ENCODE peak calls at places on chromosomes 5 and 9, in six cellular contexts. One of them, this sample, is unnamed.

GRCh38 chr5:71839049-71839834 is 120.2 kb downstream of the CARTPT start:
- DNase-seq in H1: no peak
- DNase-seq in WTC11: no peak
- DNase-seq in HepG2: no peak
- DNase-seq in K562: no peak
- DNase-seq in GM12878: no peak
- DNase-seq in this sample: no peak

GRCh38 chr9:10265102-10265708 is 347.6 kb downstream of the PTPRD start:
- DNase-seq in H1: no peak
- DNase-seq in WTC11: no peak
- DNase-seq in HepG2: no peak
- DNase-seq in K562: no peak
- DNase-seq in GM12878: no peak
- DNase-seq in this sample: no peak

GRCh38 chr5:65126192-65126591 is 355.5 kb downstream of the ADAMTS6 start:
- DNase-seq in H1: peak; percentile 41
- DNase-seq in WTC11: no peak
- DNase-seq in HepG2: no peak
- DNase-seq in K562: no peak
- DNase-seq in GM12878: no peak
- DNase-seq in this sample: no peak

GRCh38 chr5:102583663-102584062 is 84.9 kb upstream of the SLCO6A1 start:
- DNase-seq in H1: no peak
- DNase-seq in WTC11: no peak
- DNase-seq in HepG2: no peak
- DNase-seq in K562: peak; percentile 2
- DNase-seq in GM12878: no peak
- DNase-seq in this sample: peak; percentile 15

GRCh38 chr9:89143266-89143665 is 35.4 kb downstream of the SHC3 start:
- DNase-seq in H1: no peak
- DNase-seq in WTC11: no peak
- DNase-seq in HepG2: no peak
- DNase-seq in K562: no peak
- DNase-seq in GM12878: no peak
- DNase-seq in this sample: no peak

GRCh38 chr5:178995341-178995690 is 196 bp upstream of the GRM6 start:
- DNase-seq in H1: no peak
- DNase-seq in WTC11: no peak
- DNase-seq in HepG2: no peak
- DNase-seq in K562: no peak
- DNase-seq in GM12878: no peak
- DNase-seq in this sample: no peak

GRCh38 chr5:151719228-151719861 is 32.6 kb upstream of the SPARC start:
- DNase-seq in H1: peak; percentile 67
- DNase-seq in WTC11: peak; percentile 43
- DNase-seq in HepG2: peak; percentile 51
- DNase-seq in K562: peak; percentile 66
- DNase-seq in GM12878: no peak
- DNase-seq in this sample: peak; percentile 70

GRCh38 chr9:4762889-4763521 is 22.0 kb upstream of the AK3 start:
- DNase-seq in H1: peak; percentile 60
- DNase-seq in WTC11: peak; percentile 52
- DNase-seq in HepG2: no peak
- DNase-seq in K562: peak; percentile 81
- DNase-seq in GM12878: no peak
- DNase-seq in this sample: peak; percentile 68

GRCh38 chr5:75460532-75460931 is 50.9 kb downstream of the CERT1 start:
- DNase-seq in H1: no peak
- DNase-seq in WTC11: no peak
- DNase-seq in HepG2: no peak
- DNase-seq in K562: no peak
- DNase-seq in GM12878: no peak
- DNase-seq in this sample: no peak

GRCh38 chr9:74887041-74887980 is at the start of gene TRPM6:
- DNase-seq in H1: peak; percentile 73
- DNase-seq in WTC11: peak; percentile 68
- DNase-seq in HepG2: peak; percentile 66
- DNase-seq in K562: peak; percentile 51
- DNase-seq in GM12878: no peak
- DNase-seq in this sample: peak; percentile 83

GRCh38 chr5:558326-558725 is 34.1 kb upstream of the SLC9A3 start:
- DNase-seq in H1: no peak
- DNase-seq in WTC11: no peak
- DNase-seq in HepG2: no peak
- DNase-seq in K562: no peak
- DNase-seq in GM12878: no peak
- DNase-seq in this sample: no peak

GRCh38 chr9:4574657-4575243 is 84.5 kb downstream of the SLC1A1 start:
- DNase-seq in H1: no peak
- DNase-seq in WTC11: no peak
- DNase-seq in HepG2: no peak
- DNase-seq in K562: no peak
- DNase-seq in GM12878: no peak
- DNase-seq in this sample: no peak

GRCh38 chr9:135215571-135216161 is 128.2 kb downstream of the OLFM1 start:
- DNase-seq in H1: no peak
- DNase-seq in WTC11: peak; percentile 5
- DNase-seq in HepG2: no peak
- DNase-seq in K562: no peak
- DNase-seq in GM12878: no peak
- DNase-seq in this sample: no peak

GRCh38 chr5:170293273-170293672 is 4.3 kb downstream of the LCP2 start:
- DNase-seq in H1: no peak
- DNase-seq in WTC11: no peak
- DNase-seq in HepG2: no peak
- DNase-seq in K562: no peak
- DNase-seq in GM12878: peak; percentile 87
- DNase-seq in this sample: no peak

GRCh38 chr5:74251106-74252032 is 389.2 kb downstream of the ENC1 start:
- DNase-seq in H1: no peak
- DNase-seq in WTC11: no peak
- DNase-seq in HepG2: peak; percentile 24
- DNase-seq in K562: peak; percentile 30
- DNase-seq in GM12878: no peak
- DNase-seq in this sample: peak; percentile 29

GRCh38 chr5:119363936-119364335 is 8.1 kb downstream of the TNFAIP8 start:
- DNase-seq in H1: no peak
- DNase-seq in WTC11: no peak
- DNase-seq in HepG2: no peak
- DNase-seq in K562: no peak
- DNase-seq in GM12878: peak; percentile 42
- DNase-seq in this sample: no peak

GRCh38 chr9:134568116-134568515 is 73.5 kb upstream of the COL5A1 start:
- DNase-seq in H1: peak; percentile 29
- DNase-seq in WTC11: no peak
- DNase-seq in HepG2: no peak
- DNase-seq in K562: no peak
- DNase-seq in GM12878: no peak
- DNase-seq in this sample: no peak

GRCh38 chr5:134073404-134073803 is 41.1 kb upstream of the TCF7 start:
- DNase-seq in H1: no peak
- DNase-seq in WTC11: no peak
- DNase-seq in HepG2: no peak
- DNase-seq in K562: no peak
- DNase-seq in GM12878: no peak
- DNase-seq in this sample: no peak

GRCh38 chr5:93062548-93062947 is 518.5 kb downstream of the NR2F1-AS1 start:
- DNase-seq in H1: no peak
- DNase-seq in WTC11: no peak
- DNase-seq in HepG2: no peak
- DNase-seq in K562: no peak
- DNase-seq in GM12878: no peak
- DNase-seq in this sample: peak; percentile 48

GRCh38 chr9:127405344-127406125 is 8.6 kb downstream of the SLC2A8 start:
- DNase-seq in H1: no peak
- DNase-seq in WTC11: peak; percentile 7
- DNase-seq in HepG2: no peak
- DNase-seq in K562: no peak
- DNase-seq in GM12878: no peak
- DNase-seq in this sample: no peak

GRCh38 chr5:91219141-91219802 is 163.8 kb downstream of the ARRDC3 start:
- DNase-seq in H1: no peak
- DNase-seq in WTC11: no peak
- DNase-seq in HepG2: no peak
- DNase-seq in K562: peak; percentile 30
- DNase-seq in GM12878: no peak
- DNase-seq in this sample: peak; percentile 18

GRCh38 chr9:135816179-135816970 is 91.0 kb downstream of the CAMSAP1 start:
- DNase-seq in H1: no peak
- DNase-seq in WTC11: no peak
- DNase-seq in HepG2: no peak
- DNase-seq in K562: no peak
- DNase-seq in GM12878: no peak
- DNase-seq in this sample: no peak

GRCh38 chr5:66595877-66596790 is at the start of gene MAST4:
- DNase-seq in H1: peak; percentile 97
- DNase-seq in WTC11: peak; percentile 96
- DNase-seq in HepG2: peak; percentile 50
- DNase-seq in K562: peak; percentile 74
- DNase-seq in GM12878: no peak
- DNase-seq in this sample: peak; percentile 95

GRCh38 chr9:33162721-33163311 is 4.3 kb downstream of the B4GALT1 start:
- DNase-seq in H1: no peak
- DNase-seq in WTC11: no peak
- DNase-seq in HepG2: peak; percentile 76
- DNase-seq in K562: no peak
- DNase-seq in GM12878: no peak
- DNase-seq in this sample: no peak

GRCh38 chr5:97019435-97020117 is 83.7 kb downstream of the LNPEP start:
- DNase-seq in H1: no peak
- DNase-seq in WTC11: no peak
- DNase-seq in HepG2: no peak
- DNase-seq in K562: no peak
- DNase-seq in GM12878: no peak
- DNase-seq in this sample: peak; percentile 62

GRCh38 chr5:179887802-179888201 is 19.9 kb downstream of the TBC1D9B start:
- DNase-seq in H1: no peak
- DNase-seq in WTC11: no peak
- DNase-seq in HepG2: no peak
- DNase-seq in K562: no peak
- DNase-seq in GM12878: no peak
- DNase-seq in this sample: no peak

GRCh38 chr9:127132921-127133647 is 10.6 kb upstream of the ANGPTL2 start:
- DNase-seq in H1: peak; percentile 63
- DNase-seq in WTC11: peak; percentile 42
- DNase-seq in HepG2: no peak
- DNase-seq in K562: no peak
- DNase-seq in GM12878: no peak
- DNase-seq in this sample: peak; percentile 63

GRCh38 chr5:105956456-105957177 is 1714.1 kb downstream of the EFNA5 start:
- DNase-seq in H1: no peak
- DNase-seq in WTC11: no peak
- DNase-seq in HepG2: no peak
- DNase-seq in K562: no peak
- DNase-seq in GM12878: no peak
- DNase-seq in this sample: no peak

GRCh38 chr9:1087120-1087881 is 37.1 kb downstream of the DMRT2 start:
- DNase-seq in H1: no peak
- DNase-seq in WTC11: no peak
- DNase-seq in HepG2: no peak
- DNase-seq in K562: no peak
- DNase-seq in GM12878: peak; percentile 8
- DNase-seq in this sample: no peak

GRCh38 chr9:1086517-1086916 is 36.4 kb downstream of the DMRT2 start:
- DNase-seq in H1: no peak
- DNase-seq in WTC11: no peak
- DNase-seq in HepG2: no peak
- DNase-seq in K562: no peak
- DNase-seq in GM12878: no peak
- DNase-seq in this sample: no peak

GRCh38 chr9:1077616-1078015 is 27.5 kb downstream of the DMRT2 start:
- DNase-seq in H1: no peak
- DNase-seq in WTC11: no peak
- DNase-seq in HepG2: no peak
- DNase-seq in K562: no peak
- DNase-seq in GM12878: no peak
- DNase-seq in this sample: no peak

GRCh38 chr9:1083325-1083913 is 33.3 kb downstream of the DMRT2 start:
- DNase-seq in H1: peak; percentile 59
- DNase-seq in WTC11: peak; percentile 64
- DNase-seq in HepG2: no peak
- DNase-seq in K562: no peak
- DNase-seq in GM12878: no peak
- DNase-seq in this sample: peak; percentile 72
- TF ChIP-seq CREB1 in H1: no peak
- TF ChIP-seq CREB1 in WTC11: no peak
- TF ChIP-seq CREB1 in HepG2: no peak
- TF ChIP-seq CREB1 in K562: no peak
- TF ChIP-seq CREB1 in GM12878: no peak
- TF ChIP-seq CREB1 in this sample: no peak

GRCh38 chr9:112380102-112380581 is at the start of gene HSDL2:
- DNase-seq in H1: no peak
- DNase-seq in WTC11: no peak
- DNase-seq in HepG2: no peak
- DNase-seq in K562: peak; percentile 59
- DNase-seq in GM12878: no peak
- DNase-seq in this sample: peak; percentile 19
- TF ChIP-seq CREB1 in H1: no peak
- TF ChIP-seq CREB1 in WTC11: no peak
- TF ChIP-seq CREB1 in HepG2: no peak
- TF ChIP-seq CREB1 in K562: no peak
- TF ChIP-seq CREB1 in GM12878: peak; percentile 4
- TF ChIP-seq CREB1 in this sample: no peak

DNA sequence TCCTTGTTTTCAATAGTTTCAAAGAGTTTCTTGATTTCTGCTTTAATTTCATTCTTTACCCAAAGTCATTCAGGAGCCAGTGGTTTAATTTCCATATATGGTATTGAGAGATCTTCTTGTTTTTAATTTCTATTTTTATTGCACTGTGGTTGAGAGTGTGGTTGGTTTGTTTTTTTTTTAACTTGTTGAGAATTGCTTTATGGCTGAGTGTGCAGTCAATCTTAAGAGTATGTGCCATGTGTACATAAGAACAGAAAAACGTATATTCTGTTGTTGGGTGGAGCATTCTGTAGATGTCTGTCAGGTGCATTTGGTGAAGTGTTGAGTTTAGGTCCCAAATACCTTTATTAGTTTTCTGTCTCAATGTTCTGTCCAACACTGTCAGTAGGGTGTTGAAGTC is 26.7 kb upstream of the IPPK start:
- DNase-seq in H1: no peak
- DNase-seq in WTC11: no peak
- DNase-seq in HepG2: no peak
- DNase-seq in K562: no peak
- DNase-seq in GM12878: no peak
- DNase-seq in this sample: no peak
- TF ChIP-seq CREB1 in H1: no peak
- TF ChIP-seq CREB1 in WTC11: no peak
- TF ChIP-seq CREB1 in HepG2: no peak
- TF ChIP-seq CREB1 in K562: no peak
- TF ChIP-seq CREB1 in GM12878: no peak
- TF ChIP-seq CREB1 in this sample: no peak

GRCh38 chr9:85292261-85292660 is 449.5 kb downstream of the AGTPBP1 start:
- DNase-seq in H1: no peak
- DNase-seq in WTC11: no peak
- DNase-seq in HepG2: no peak
- DNase-seq in K562: no peak
- DNase-seq in GM12878: no peak
- DNase-seq in this sample: peak; percentile 35

GRCh38 chr9:85290019-85290418 is 451.7 kb downstream of the AGTPBP1 start:
- DNase-seq in H1: no peak
- DNase-seq in WTC11: no peak
- DNase-seq in HepG2: no peak
- DNase-seq in K562: no peak
- DNase-seq in GM12878: no peak
- DNase-seq in this sample: no peak

GRCh38 chr9:85289142-85289541 is 452.6 kb downstream of the AGTPBP1 start:
- DNase-seq in H1: no peak
- DNase-seq in WTC11: no peak
- DNase-seq in HepG2: no peak
- DNase-seq in K562: no peak
- DNase-seq in GM12878: no peak
- DNase-seq in this sample: no peak
- TF ChIP-seq CREB1 in H1: no peak
- TF ChIP-seq CREB1 in WTC11: no peak
- TF ChIP-seq CREB1 in HepG2: no peak
- TF ChIP-seq CREB1 in K562: no peak
- TF ChIP-seq CREB1 in GM12878: no peak
- TF ChIP-seq CREB1 in this sample: no peak